ENCODE peak calls at places on chromosomes 3 and 15, in four cellular contexts. F, M, A and T are unnamed samples.

GRCh38 chr3:39207361-39208192 is 15.2 kb upstream of the XIRP1 start:
- DNase-seq in F (no peak), M (no peak), A (no peak), T (no peak)

GRCh38 chr3:65193531-65193930 is 505.7 kb upstream of the ADAMTS9 start:
- DNase-seq in F (no peak), M (no peak), A (no peak), T (no peak)

GRCh38 chr15:33279613-33280205 is 31.1 kb upstream of the RYR3 start:
- DNase-seq in F (no peak), M (no peak), A (no peak), T (no peak)

GRCh38 chr3:52281980-52282801 is 3.7 kb upstream of the WDR82 start:
- DNase-seq in F (no peak), M (peak; percentile 65), A (no peak), T (no peak)

GRCh38 chr3:42719002-42719401 is 16.4 kb upstream of the HHATL start:
- DNase-seq in F (no peak), M (no peak), A (no peak), T (no peak)

GRCh38 chr3:192850501-192850981 is 67.1 kb downstream of the MB21D2 start:
- DNase-seq in F (no peak), M (no peak), A (no peak), T (no peak)

GRCh38 chr3:63349583-63350177 is 71.6 kb downstream of the SYNPR start:
- DNase-seq in F (peak; percentile 48), M (no peak), A (peak; percentile 30), T (no peak)

GRCh38 chr15:65772909-65773308 is 19.2 kb downstream of the DENND4A start:
- DNase-seq in F (no peak), M (no peak), A (no peak), T (no peak)

GRCh38 chr15:70535071-70535954 is 228.0 kb downstream of the UACA start:
- DNase-seq in F (no peak), M (no peak), A (no peak), T (no peak)

GRCh38 chr3:8345396-8345795 is 156.2 kb upstream of the LMCD1 start:
- DNase-seq in F (no peak), M (no peak), A (no peak), T (no peak)

GRCh38 chr3:131914090-131914691 is 120.6 kb downstream of the CPNE4 start:
- DNase-seq in F (no peak), M (no peak), A (no peak), T (no peak)

GRCh38 chr3:12462159-12462962 is 21.9 kb upstream of the TSEN2 start:
- DNase-seq in F (peak; percentile 67), M (no peak), A (no peak), T (no peak)

GRCh38 chr3:89527736-89528335 is 420.4 kb downstream of the EPHA3 start:
- DNase-seq in F (no peak), M (no peak), A (no peak), T (no peak)
- TF ChIP-seq CTCF in F (no peak), M (no peak), A (no peak), T (no peak)

GRCh38 chr3:163491714-163492113 is 1586.6 kb downstream of the SI start:
- DNase-seq in F (no peak), M (no peak), A (no peak), T (no peak)

DNA sequence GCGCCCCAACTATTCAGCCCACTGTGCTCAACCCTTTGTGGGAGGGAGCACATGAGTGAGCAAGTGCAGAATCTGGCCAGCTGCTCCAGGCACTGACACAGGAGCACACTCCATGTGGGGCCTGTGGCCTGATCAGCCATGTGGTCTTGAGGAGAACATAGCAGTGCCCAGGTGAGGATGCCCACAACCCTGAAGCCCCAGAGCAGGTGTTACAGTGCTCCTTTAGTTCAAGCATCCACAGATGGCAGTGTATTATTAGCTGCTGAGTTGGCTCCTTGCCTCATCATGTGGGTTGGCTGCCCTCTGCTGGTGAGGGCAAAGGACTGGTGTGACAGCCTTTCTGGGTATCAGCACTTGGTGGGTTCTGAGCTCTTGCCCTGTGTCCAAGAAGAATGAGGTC is 1588.2 kb downstream of the SI start:
- DNase-seq in F (no peak), M (no peak), A (peak; percentile 0), T (no peak)
- TF ChIP-seq CTCF in F (peak; percentile 31), M (no peak), A (peak; percentile 53), T (no peak)

GRCh38 chr3:134753999-134754742 is 40.9 kb upstream of the EPHB1 start:
- DNase-seq in F (no peak), M (no peak), A (no peak), T (no peak)
- TF ChIP-seq CTCF in F (no peak), M (no peak), A (no peak), T (no peak)

DNA sequence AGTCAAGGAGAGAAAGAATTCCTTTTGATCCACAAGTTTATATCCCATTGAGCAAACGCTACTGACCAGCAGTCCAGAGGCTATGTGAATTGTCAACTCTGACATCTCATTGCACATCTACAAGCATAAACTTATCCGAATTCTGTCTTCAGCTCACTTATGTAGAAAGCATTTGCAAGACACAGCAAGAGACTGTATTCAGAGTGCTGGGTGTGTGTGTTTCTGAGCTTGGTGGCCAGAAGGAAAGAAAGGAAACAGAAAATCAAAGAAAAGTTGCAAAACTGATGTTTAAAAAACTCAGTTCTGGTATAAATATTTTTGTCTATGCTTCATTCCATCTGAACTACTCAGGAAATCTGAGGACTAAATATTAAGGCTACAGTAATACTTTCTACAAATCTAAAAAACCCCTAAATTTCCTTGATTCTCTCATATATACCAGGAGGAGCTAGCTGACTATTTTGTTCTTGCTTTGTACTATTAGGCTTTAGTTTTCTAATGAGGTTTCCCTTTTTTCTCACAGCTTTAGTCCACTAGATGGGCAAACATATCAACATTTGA is 45.5 kb downstream of the LSAMP start:
- DNase-seq in F (no peak), M (no peak), A (no peak), T (no peak)
- TF ChIP-seq CTCF in F (no peak), M (no peak), A (no peak), T (no peak)